ENCODE peak calls at places on chromosomes 5 and 9, in ten cellular contexts. I is stomach, Q is GM23248, U is A549, E is NCI-H1092 treated with DMSO at 0.1 percent for 48 hours, M is left cardiac atrium, B is NCI-H1105, O is SW480, R is AML-193, W is AG09319. L is an unnamed sample.

GRCh38 chr9:73780916-73781315 is 629.3 kb downstream of the ANXA1 start:
- DNase-seq in O (peak; percentile 48), I (no peak), W (peak; percentile 77), Q (peak; percentile 79), B (no peak), R (peak; percentile 8), E (no peak), U (no peak), M (no peak), L (peak; percentile 23)

GRCh38 chr9:98031935-98032334 is 24.6 kb upstream of the NANS start:
- DNase-seq in U (no peak), M (no peak), O (no peak), W (no peak), B (no peak), Q (peak; percentile 70), I (no peak), E (no peak), R (no peak), L (no peak)

GRCh38 chr5:115243412-115243811 is 19.3 kb downstream of the PGGT1B start:
- DNase-seq in R (no peak), Q (peak; percentile 67), E (no peak), U (no peak), W (no peak), I (no peak), O (peak; percentile 5), M (no peak), B (no peak), L (no peak)

GRCh38 chr9:136644593-136645342 is 17.9 kb upstream of the EGFL7 start:
- DNase-seq in E (peak; percentile 31), U (peak; percentile 88), O (peak; percentile 76), M (peak; percentile 86), Q (no peak), B (no peak), W (no peak), I (peak; percentile 52), R (peak; percentile 57), L (no peak)

GRCh38 chr5:103428411-103428871 is 134.1 kb downstream of the NUDT12 start:
- DNase-seq in Q (peak; percentile 20), B (peak; percentile 39), O (no peak), E (peak; percentile 42), R (no peak), U (no peak), M (peak; percentile 22), I (peak; percentile 40), W (no peak), L (no peak)

GRCh38 chr9:35490155-35490909 is 421 bp downstream of the RUSC2 start:
- DNase-seq in M (peak; percentile 39), Q (peak; percentile 30), U (peak; percentile 53), I (no peak), R (no peak), O (no peak), B (peak; percentile 0), W (no peak), E (peak; percentile 59), L (no peak)

GRCh38 chr9:95264954-95265615 is 52.4 kb downstream of the FANCC start:
- DNase-seq in W (no peak), B (no peak), R (no peak), Q (peak; percentile 69), M (no peak), E (no peak), O (peak; percentile 20), I (no peak), U (no peak), L (no peak)

GRCh38 chr9:111356567-111357244 is 26.7 kb upstream of the OR2K2 start:
- DNase-seq in W (peak; percentile 69), U (peak; percentile 79), M (no peak), Q (peak; percentile 91), E (no peak), O (peak; percentile 16), B (no peak), I (no peak), R (no peak), L (peak; percentile 43)

GRCh38 chr9:113588936-113589335 is 125.4 kb downstream of the RGS3 start:
- DNase-seq in U (no peak), Q (no peak), R (no peak), B (no peak), W (no peak), O (no peak), I (no peak), E (no peak), M (no peak), L (no peak)

GRCh38 chr5:1104327-1105006 is 7.4 kb downstream of the SLC12A7 start:
- DNase-seq in I (no peak), B (no peak), E (no peak), O (no peak), M (no peak), U (no peak), Q (no peak), R (peak; percentile 37), W (no peak), L (no peak)

GRCh38 chr5:57432876-57433275 is 49.7 kb downstream of the ACTBL2 start:
- DNase-seq in R (no peak), W (no peak), E (no peak), U (peak; percentile 9), M (no peak), O (peak; percentile 5), I (no peak), Q (no peak), B (no peak), L (no peak)

GRCh38 chr5:77428033-77428432 is 64.1 kb downstream of the WDR41 start:
- DNase-seq in R (no peak), M (no peak), U (no peak), E (no peak), O (no peak), W (peak; percentile 56), B (no peak), I (no peak), Q (peak; percentile 49), L (no peak)

GRCh38 chr5:129358069-129358468 is 102.0 kb upstream of the ADAMTS19 start:
- DNase-seq in B (no peak), Q (no peak), R (no peak), I (no peak), E (no peak), U (no peak), M (no peak), W (no peak), O (no peak), L (no peak)

GRCh38 chr5:179113945-179114641 is 53.9 kb downstream of the ZNF354C start:
- DNase-seq in B (no peak), R (no peak), U (no peak), M (no peak), E (no peak), W (no peak), Q (no peak), I (peak; percentile 14), O (no peak), L (no peak)

GRCh38 chr5:180027449-180028089 is 44.0 kb downstream of the RNF130 start:
- DNase-seq in W (no peak), O (no peak), E (no peak), U (no peak), R (no peak), B (no peak), Q (no peak), M (no peak), I (no peak), L (no peak)

GRCh38 chr5:74266132-74266531 is 374.4 kb downstream of the ENC1 start:
- DNase-seq in U (no peak), R (no peak), M (no peak), B (no peak), O (no peak), W (no peak), E (no peak), I (no peak), Q (no peak), L (no peak)

GRCh38 chr5:43691893-43692292 is 88.9 kb downstream of the NNT start:
- DNase-seq in M (no peak), B (no peak), O (no peak), Q (no peak), R (no peak), U (no peak), I (no peak), E (no peak), W (no peak), L (no peak)

GRCh38 chr9:33430942-33431341 is 16.5 kb downstream of the AQP3 start:
- DNase-seq in I (no peak), M (no peak), W (no peak), B (no peak), O (no peak), E (no peak), Q (peak; percentile 44), U (no peak), R (no peak), L (no peak)

GRCh38 chr5:18195910-18196309 is 561.6 kb downstream of the TAF11L14 start:
- DNase-seq in W (no peak), O (no peak), Q (no peak), E (no peak), M (no peak), R (no peak), I (no peak), B (no peak), U (no peak), L (no peak)

GRCh38 chr5:36370073-36370472 is 68.4 kb upstream of the RANBP3L start:
- DNase-seq in R (no peak), W (no peak), U (no peak), O (no peak), I (no peak), B (no peak), Q (no peak), M (no peak), E (no peak), L (no peak)

GRCh38 chr9:131657890-131658752 is 81.8 kb downstream of the RAPGEF1 start:
- DNase-seq in O (peak; percentile 61), Q (peak; percentile 93), R (peak; percentile 9), W (peak; percentile 69), M (no peak), U (peak; percentile 64), E (no peak), B (no peak), I (no peak), L (peak; percentile 16)

GRCh38 chr5:36998578-36998977 is 122.0 kb downstream of the NIPBL start:
- DNase-seq in W (no peak), Q (no peak), E (no peak), R (no peak), M (no peak), O (no peak), B (no peak), U (no peak), I (no peak), L (no peak)

GRCh38 chr9:106956971-106957370 is 94.0 kb downstream of the ZNF462 start:
- DNase-seq in W (no peak), E (no peak), U (no peak), Q (peak; percentile 77), O (no peak), R (no peak), B (no peak), I (no peak), M (no peak), L (no peak)

GRCh38 chr5:139707445-139708003 is 59.4 kb downstream of the CXXC5 start:
- DNase-seq in M (no peak), B (no peak), R (no peak), W (no peak), I (no peak), Q (no peak), O (peak; percentile 78), E (no peak), U (no peak), L (no peak)

GRCh38 chr5:122757268-122757667 is 17.6 kb upstream of the SNX2 start:
- DNase-seq in I (no peak), R (no peak), M (no peak), U (no peak), E (no peak), Q (no peak), W (no peak), O (no peak), B (no peak), L (no peak)

GRCh38 chr5:177296581-177296980 is 6.9 kb downstream of the RAB24 start:
- DNase-seq in E (peak; percentile 3), M (no peak), R (no peak), Q (no peak), O (no peak), W (no peak), I (no peak), B (no peak), U (no peak), L (no peak)

GRCh38 chr9:93259490-93260289 is 75.8 kb downstream of the WNK2 start:
- DNase-seq in M (no peak), Q (no peak), W (no peak), U (no peak), I (peak; percentile 22), E (no peak), R (no peak), O (no peak), B (no peak), L (no peak)

GRCh38 chr5:141763526-141763925 is 81.5 kb upstream of the ARAP3 start:
- DNase-seq in U (no peak), I (no peak), E (no peak), O (no peak), W (no peak), B (peak; percentile 11), M (no peak), Q (no peak), R (no peak), L (no peak)

L was measured in T1000.